ENCODE peak calls at places on chromosomes 13 and 19, in five cellular contexts. L is lower lobe of right lung; J is heart left ventricle; C is tibial nerve; D is CD8-positive, alpha-beta T cell. G is an unnamed sample.

GRCh38 chr13:99829593-99830239 is 141.9 kb downstream of the ZIC5 start:
- DNase-seq in L (no peak), D (no peak), J (no peak), C (no peak), G (no peak)

GRCh38 chr19:53881482-53882390 is at the start of gene PRKCG:
- DNase-seq in L (peak), D (peak), C (no peak), J (no peak), G (no peak)

GRCh38 chr13:97133955-97134354 is 88.2 kb upstream of the MBNL2 start:
- DNase-seq in L (no peak), D (no peak), C (no peak), J (no peak), G (no peak)

GRCh38 chr19:38993271-38993670 is 17.7 kb upstream of the FBXO17 start:
- DNase-seq in L (no peak), C (no peak), D (no peak), J (no peak), G (no peak)

GRCh38 chr13:19644947-19645439 is 11.5 kb downstream of the MPHOSPH8 start:
- DNase-seq in D (no peak), C (no peak), L (no peak), J (no peak), G (no peak)

GRCh38 chr13:41610426-41610825 is 153.1 kb downstream of the RGCC start:
- DNase-seq in J (peak), D (no peak), C (no peak), L (peak), G (no peak)

GRCh38 chr19:9848060-9848459 is 12.9 kb downstream of the PIN1 start:
- DNase-seq in L (no peak), D (no peak), J (no peak), C (no peak), G (no peak)

GRCh38 chr19:10290876-10291553 is 1.3 kb downstream of the ICAM5 start:
- DNase-seq in D (peak), L (peak), J (peak), C (no peak), G (no peak)

GRCh38 chr13:32047088-32047487 is 15.5 kb downstream of the FRY start:
- DNase-seq in L (no peak), J (no peak), C (no peak), D (no peak), G (no peak)

GRCh38 chr13:45333973-45334922 is 6.7 kb downstream of the TPT1 start:
- DNase-seq in J (no peak), L (no peak), D (peak), C (no peak), G (no peak)

GRCh38 chr13:44425815-44426078 is 52.1 kb downstream of the SERP2 start:
- DNase-seq in C (no peak), L (no peak), D (no peak), J (no peak), G (no peak)

GRCh38 chr19:10390652-10391286 is 10.4 kb upstream of the TYK2 start:
- DNase-seq in L (peak), J (peak), C (peak), D (peak), G (peak)

GRCh38 chr13:30111810-30112209 is 195.5 kb downstream of the KATNAL1 start:
- DNase-seq in L (no peak), C (no peak), J (no peak), D (no peak), G (no peak)
- TF ChIP-seq CTCF in L (no peak), C (no peak), J (no peak), D (no peak), G (no peak)

DNA sequence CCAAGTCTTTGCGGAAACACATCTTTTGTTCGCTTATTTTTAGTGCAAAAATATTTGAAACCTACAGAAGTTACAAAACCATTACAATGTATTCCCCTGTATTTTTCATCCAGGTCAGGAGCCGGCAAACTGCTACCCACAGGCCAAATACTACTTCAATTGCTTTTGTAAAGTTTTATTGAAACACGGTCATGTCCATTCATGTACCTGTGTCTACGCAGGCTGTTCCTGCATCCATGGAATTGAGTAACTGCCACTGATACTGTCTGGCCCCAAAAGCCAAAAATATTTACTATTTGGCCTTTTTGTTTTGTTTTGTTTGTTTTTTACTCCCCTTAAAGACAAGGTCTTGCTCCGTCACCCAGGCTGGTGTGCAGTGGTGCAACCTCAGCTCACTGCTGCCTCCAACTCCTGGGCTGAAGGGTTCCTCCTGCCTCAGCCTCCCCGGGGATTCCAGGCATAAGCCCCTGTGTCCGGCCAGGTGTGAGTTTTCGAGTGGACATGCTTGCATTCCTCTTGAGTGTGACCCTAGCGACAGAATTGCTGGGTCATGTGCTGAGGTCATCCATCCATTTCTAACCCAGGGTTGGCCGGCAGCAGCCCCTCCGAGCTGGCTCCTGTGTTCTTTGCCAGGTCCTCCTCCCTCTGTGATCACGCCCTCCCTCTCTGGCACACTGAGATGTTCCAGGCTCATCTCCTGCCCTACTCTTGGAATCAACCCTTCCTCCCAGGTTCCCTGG is 10.9 kb upstream of the S1PR4 start:
- DNase-seq in L (no peak), C (no peak), J (no peak), D (no peak), G (no peak)
- H3K4me3 ChIP-seq in L (no peak), C (no peak), J (no peak), D (no peak), G (no peak)

GRCh38 chr13:75693227-75693626 is 57.1 kb downstream of the LMO7 start:
- DNase-seq in D (no peak), L (no peak), C (no peak), J (no peak), G (no peak)

GRCh38 chr13:75694742-75695141 is 58.6 kb downstream of the LMO7 start:
- DNase-seq in J (no peak), C (no peak), L (no peak), D (no peak), G (no peak)

GRCh38 chr13:75689686-75690085 is 53.6 kb downstream of the LMO7 start:
- DNase-seq in D (no peak), C (no peak), J (no peak), L (no peak), G (no peak)

GRCh38 chr13:75687145-75687763 is 51.1 kb downstream of the LMO7 start:
- DNase-seq in J (no peak), C (no peak), D (no peak), L (no peak), G (no peak)

DNA sequence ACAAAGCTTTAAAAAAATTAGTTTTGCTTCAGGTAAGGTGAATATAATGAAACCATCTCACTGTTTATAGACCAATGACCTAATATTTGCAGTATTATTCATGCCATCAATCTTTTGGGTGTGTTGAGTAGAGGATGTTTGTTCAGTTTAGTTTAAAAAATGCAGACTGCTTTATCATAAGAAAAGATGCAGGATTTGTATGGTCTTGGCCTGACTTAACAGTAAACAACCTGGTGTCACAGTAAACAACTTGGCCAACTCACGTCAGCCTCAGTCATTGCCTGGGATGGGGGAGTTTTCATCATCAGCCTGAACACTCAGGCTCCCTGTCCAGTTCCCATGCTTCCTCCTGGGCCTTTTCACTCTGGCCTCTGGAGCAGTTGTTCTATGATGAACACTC is 55.1 kb downstream of the LMO7 start:
- DNase-seq in C (no peak), J (no peak), L (no peak), D (no peak), G (no peak)
- H3K27ac ChIP-seq in C (no peak), J (no peak), L (no peak), D (no peak), G (no peak)

GRCh38 chr13:112261924-112262323 is 114.2 kb upstream of the SPACA7 start:
- DNase-seq in C (no peak), J (no peak), L (no peak), D (no peak), G (no peak)

GRCh38 chr13:112263152-112263551 is 113.0 kb upstream of the SPACA7 start:
- DNase-seq in C (no peak), D (no peak), L (no peak), J (no peak), G (no peak)

GRCh38 chr13:112270951-112271350 is 105.2 kb upstream of the SPACA7 start:
- DNase-seq in C (no peak), D (no peak), L (no peak), J (no peak), G (no peak)

GRCh38 chr13:112267650-112268049 is 108.5 kb upstream of the SPACA7 start:
- DNase-seq in C (no peak), L (no peak), J (no peak), D (no peak), G (no peak)
- TF ChIP-seq CTCF in C (no peak), L (no peak), J (no peak), D (no peak), G (no peak)

DNA sequence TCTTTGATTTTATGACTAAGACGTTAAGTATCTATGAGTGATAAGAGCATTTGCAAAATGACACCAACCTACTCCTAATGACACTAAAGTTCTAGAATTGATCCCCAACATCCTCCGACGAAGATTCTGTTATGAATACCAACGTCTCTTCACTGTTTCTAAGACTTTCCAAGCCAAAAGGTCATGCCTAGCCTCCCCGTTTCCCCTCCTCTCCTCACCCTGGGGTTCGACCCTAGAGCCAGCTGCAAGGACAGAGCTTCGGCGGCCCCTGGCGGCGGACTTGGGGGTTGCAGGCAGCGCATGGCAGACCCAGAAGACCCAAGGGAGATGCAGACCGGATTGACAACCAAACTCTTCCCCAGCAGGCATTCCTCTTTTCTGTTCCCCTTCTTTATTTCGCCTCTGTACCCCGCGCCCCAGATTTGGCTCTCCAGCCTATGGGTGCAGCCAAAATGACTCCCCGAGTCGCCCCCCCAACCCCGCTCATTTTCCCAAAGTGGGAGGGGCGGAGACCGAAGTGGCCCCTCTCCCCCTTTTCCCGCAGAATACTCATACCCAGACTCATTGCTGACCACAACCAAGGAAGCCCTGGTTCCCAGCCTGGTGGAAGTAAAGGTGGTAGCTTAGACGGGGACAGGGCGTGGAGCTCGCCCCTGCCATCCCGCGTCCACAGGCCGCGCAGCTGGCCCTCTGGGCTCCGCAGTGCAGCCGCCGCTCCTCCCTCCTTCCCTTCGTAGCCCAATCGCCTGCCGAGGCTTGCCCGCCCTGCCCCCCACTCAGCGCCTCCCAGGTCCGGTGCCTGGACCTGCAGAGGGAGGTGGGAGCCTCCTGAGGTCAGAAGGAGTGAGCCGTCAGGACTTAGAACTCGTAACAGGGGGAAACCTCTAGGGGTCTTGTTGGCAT is 4.1 kb upstream of the EML2 start:
- DNase-seq in D (peak), L (peak), C (peak), J (peak), G (peak)
- H3K4me3 ChIP-seq in D (no peak), L (peak), C (no peak), J (no peak), G (no peak)

GRCh38 chr19:19193926-19194325 is 1.9 kb downstream of the RFXANK start:
- DNase-seq in J (no peak), D (no peak), C (no peak), L (no peak), G (no peak)
- H3K27ac ChIP-seq in J (peak), D (no peak), C (peak), L (peak), G (no peak)

GRCh38 chr13:76884167-76884566 is 2.0 kb downstream of the KCTD12 start:
- DNase-seq in J (peak), D (no peak), L (peak), C (no peak), G (peak)
- TF ChIP-seq CTCF in J (peak), D (no peak), L (peak), C (peak), G (no peak)

GRCh38 chr19:48444933-48445194 is 919 bp upstream of the GRWD1 start:
- DNase-seq in J (no peak), C (no peak), L (no peak), D (no peak), G (no peak)

GRCh38 chr19:48444129-48444932 is 1.5 kb upstream of the GRWD1 start:
- DNase-seq in L (no peak), D (no peak), J (no peak), C (no peak), G (no peak)

GRCh38 chr19:48443731-48444128 is 2.1 kb upstream of the GRWD1 start:
- DNase-seq in L (no peak), C (no peak), D (no peak), J (no peak), G (no peak)

GRCh38 chr19:48442116-48443035 is 3.4 kb upstream of the GRWD1 start:
- DNase-seq in L (no peak), J (no peak), D (no peak), C (no peak), G (no peak)

DNA sequence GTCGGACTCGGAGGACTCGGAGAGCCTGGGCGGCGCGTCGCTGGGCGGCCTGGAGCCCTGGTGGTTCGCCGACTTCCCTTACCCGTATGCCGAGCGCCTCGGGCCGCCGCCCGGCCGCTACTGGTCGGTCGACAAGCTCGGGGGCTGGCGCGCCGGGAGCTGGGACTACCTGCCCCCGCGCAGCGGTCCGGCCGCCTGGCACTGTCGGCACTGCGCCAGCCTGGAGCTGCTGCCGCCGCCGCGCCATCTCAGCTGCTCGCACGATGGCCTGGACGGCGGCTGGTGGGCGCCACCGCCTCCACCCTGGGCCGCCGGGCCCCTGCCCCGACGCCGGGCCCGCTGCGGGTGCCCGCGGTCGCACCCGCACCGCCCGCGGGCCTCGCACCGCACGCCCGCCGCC is 2.5 kb upstream of the GRWD1 start:
- DNase-seq in C (no peak), D (no peak), J (no peak), L (peak), G (no peak)
- H3K4me3 ChIP-seq in C (peak), D (no peak), J (no peak), L (peak), G (peak)

G was measured in right atrium auricular region.